ENCODE peak calls at places on chromosomes 6 and 20, in five cellular contexts. P is pancreas, L is mucosa of descending colon, U is ovary, A is psoas muscle. R is an unnamed sample.

GRCh38 chr6:166678426-166678825 is 51.4 kb upstream of the RPS6KA2 start:
- DNase-seq in L (no peak), U (no peak), A (no peak), P (peak; percentile 88), R (peak; percentile 54)

GRCh38 chr6:14747881-14748520 is 497.9 kb upstream of the JARID2 start:
- DNase-seq in L (no peak), P (no peak), A (no peak), U (no peak), R (peak; percentile 43)

GRCh38 chr6:3442444-3443220 is 14.2 kb downstream of the SLC22A23 start:
- DNase-seq in A (no peak), P (no peak), U (no peak), L (no peak), R (peak; percentile 68)

GRCh38 chr20:49659096-49659495 is 54.6 kb downstream of the B4GALT5 start:
- DNase-seq in L (no peak), U (no peak), P (no peak), A (no peak), R (no peak)

GRCh38 chr20:21096321-21097043 is 9.7 kb downstream of the LINC00237 start:
- DNase-seq in U (no peak), P (no peak), L (no peak), A (no peak), R (peak; percentile 35)

GRCh38 chr6:62808575-62809293 is 402.5 kb upstream of the FKBP1C start:
- DNase-seq in L (no peak), U (no peak), A (no peak), P (no peak), R (no peak)

GRCh38 chr6:105952326-105952725 is 133.8 kb upstream of the PRDM1 start:
- DNase-seq in L (no peak), P (no peak), A (no peak), U (no peak), R (no peak)

GRCh38 chr6:125154184-125155135 is 887 bp downstream of the TPD52L1 start:
- DNase-seq in L (peak; percentile 54), A (peak; percentile 77), U (peak; percentile 46), P (peak; percentile 57), R (peak; percentile 5)

GRCh38 chr6:56101141-56101553 is 146.2 kb downstream of the COL21A1 start:
- DNase-seq in A (no peak), L (no peak), U (no peak), P (no peak), R (peak; percentile 96)

GRCh38 chr6:138007014-138007472 is 100.2 kb downstream of the PERP start:
- DNase-seq in L (no peak), A (no peak), U (no peak), P (no peak), R (peak; percentile 11)

GRCh38 chr6:30598912-30599624 is 18.0 kb downstream of the PPP1R10 start:
- DNase-seq in P (no peak), U (no peak), A (no peak), L (no peak), R (no peak)

GRCh38 chr6:76247527-76247926 is 175.1 kb upstream of the IMPG1 start:
- DNase-seq in U (no peak), A (no peak), L (no peak), P (no peak), R (no peak)

GRCh38 chr6:166927240-166927941 is 29.0 kb downstream of the RNASET2 start:
- DNase-seq in A (no peak), L (no peak), P (no peak), U (no peak), R (no peak)

GRCh38 chr20:41701596-41702350 is 83.6 kb upstream of the CHD6 start:
- DNase-seq in L (no peak), A (no peak), P (no peak), U (no peak), R (no peak)

GRCh38 chr6:112044856-112045255 is 9.0 kb upstream of the CCN6 start:
- DNase-seq in P (no peak), L (no peak), A (no peak), U (no peak), R (peak; percentile 82)

GRCh38 chr6:37689356-37689755 is 8.3 kb downstream of the MDGA1 start:
- DNase-seq in L (no peak), U (no peak), A (no peak), P (no peak), R (no peak)

GRCh38 chr6:160347259-160348208 is 644 bp upstream of the SLC22A3 start:
- DNase-seq in P (no peak), A (peak; percentile 59), U (no peak), L (peak; percentile 62), R (no peak)

GRCh38 chr6:36977470-36977941 is 8.5 kb downstream of the MTCH1 start:
- DNase-seq in P (no peak), A (no peak), U (no peak), L (no peak), R (no peak)

GRCh38 chr6:164291224-164291623 is 876.7 kb downstream of the QKI start:
- DNase-seq in L (no peak), P (no peak), A (no peak), U (no peak), R (no peak)

GRCh38 chr20:22795897-22796296 is 211.5 kb upstream of the FOXA2 start:
- DNase-seq in U (peak; percentile 76), L (no peak), P (peak; percentile 7), A (no peak), R (peak; percentile 99)
- H3K4me3 ChIP-seq in U (no peak overlapping the region), L (no peak overlapping the region), P (no peak overlapping the region), A (no peak overlapping the region), R (no peak overlapping the region)

DNA sequence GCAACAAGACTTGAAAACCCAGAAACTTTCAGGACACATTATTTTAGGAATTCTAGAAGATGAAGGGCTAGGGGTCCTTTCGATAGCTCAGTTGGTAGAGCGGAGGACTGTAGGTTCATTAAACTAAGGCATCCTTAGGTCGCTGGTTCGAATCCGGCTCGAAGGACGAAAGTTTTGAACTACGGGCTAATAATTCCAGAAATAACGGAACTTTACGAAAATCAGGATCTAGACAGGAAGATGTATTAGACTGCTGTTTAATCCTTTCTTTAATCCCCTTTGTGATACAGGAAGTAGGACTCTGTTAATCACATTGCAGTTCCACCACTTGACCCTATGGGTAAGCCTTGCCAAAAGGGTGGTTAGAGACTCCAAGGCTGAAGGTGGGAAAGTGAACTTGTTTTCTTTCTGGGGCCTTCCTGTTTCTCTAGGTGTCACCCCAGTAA is 21.2 kb upstream of the ABT1 start:
- DNase-seq in L (no peak), U (no peak), P (no peak), A (no peak), R (no peak)
- H3K4me3 ChIP-seq in L (no peak overlapping the region), U (no peak overlapping the region), P (no peak overlapping the region), A (no peak overlapping the region), R (no peak overlapping the region)

GRCh38 chr6:41469951-41470340 is 76.2 kb upstream of the FOXP4 start:
- DNase-seq in A (no peak), P (no peak), U (no peak), L (no peak), R (no peak)
- H3K4me3 ChIP-seq in A (no peak overlapping the region), P (no peak overlapping the region), U (peak overlapping the region; percentile 8), L (no peak overlapping the region), R (no peak overlapping the region)

DNA sequence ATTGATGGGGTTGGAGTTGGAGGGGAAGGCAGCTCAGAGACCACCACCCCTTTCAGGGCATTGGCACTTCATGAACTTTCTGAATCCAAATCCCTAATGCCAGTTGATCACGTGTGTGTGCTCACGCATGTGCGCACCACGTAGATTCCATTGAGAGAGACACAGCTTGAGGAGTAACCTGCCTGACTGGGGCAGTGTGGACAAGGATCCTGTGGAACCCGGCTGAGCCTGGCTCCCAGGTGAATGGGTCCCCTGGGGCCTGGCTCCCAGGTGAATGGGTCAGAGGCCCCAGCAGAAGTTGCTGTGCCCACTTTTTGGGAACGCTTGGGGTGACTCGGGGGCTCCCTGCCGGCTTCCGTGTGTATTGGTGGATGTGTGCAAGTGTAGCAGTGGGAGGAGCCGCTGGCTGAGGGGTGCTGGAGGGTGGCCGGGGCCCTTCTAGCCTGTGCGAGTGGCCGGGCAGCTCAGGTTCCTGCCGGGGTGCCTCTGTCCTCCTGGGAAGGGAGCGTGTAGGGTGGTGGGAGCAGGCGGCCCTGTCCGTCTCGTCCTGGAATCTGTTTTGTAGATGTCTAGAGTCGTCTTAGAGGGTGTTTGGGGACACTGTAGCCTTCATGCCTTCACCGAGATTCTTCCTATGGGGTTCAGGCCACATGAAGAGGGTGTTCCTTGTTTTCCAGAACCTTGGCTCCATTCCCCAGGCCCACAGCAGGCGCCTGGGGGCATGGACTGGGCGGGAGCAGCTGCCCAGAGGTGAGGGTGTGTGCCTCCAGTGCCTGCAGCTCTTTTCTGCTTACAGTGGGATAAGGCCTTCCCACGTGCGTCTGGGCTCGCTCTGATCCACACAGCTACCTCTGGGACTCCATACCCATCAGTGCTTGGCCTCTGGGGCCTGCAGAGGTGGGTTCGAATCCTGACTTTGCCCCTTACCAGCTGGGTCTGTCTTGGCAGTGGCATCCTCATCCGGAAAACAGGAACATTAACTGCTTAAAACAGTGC is 3.2 kb downstream of the RBM38 start:
- DNase-seq in L (peak; percentile 62), U (no peak), A (peak; percentile 62), P (no peak), R (no peak)
- H3K4me3 ChIP-seq in L (no peak overlapping the region), U (peak overlapping the region; percentile 13), A (peak overlapping the region; percentile 77), P (no peak overlapping the region), R (no peak overlapping the region)

GRCh38 chr6:113813207-113813606 is 43.9 kb upstream of the MARCKS start:
- DNase-seq in L (no peak), P (no peak), U (no peak), A (no peak), R (peak; percentile 42)

GRCh38 chr6:113805836-113806500 is 51.2 kb upstream of the MARCKS start:
- DNase-seq in L (no peak), A (no peak), U (no peak), P (no peak), R (no peak)

GRCh38 chr6:113805167-113805835 is 51.8 kb upstream of the MARCKS start:
- DNase-seq in L (no peak), P (no peak), A (no peak), U (no peak), R (no peak)

DNA sequence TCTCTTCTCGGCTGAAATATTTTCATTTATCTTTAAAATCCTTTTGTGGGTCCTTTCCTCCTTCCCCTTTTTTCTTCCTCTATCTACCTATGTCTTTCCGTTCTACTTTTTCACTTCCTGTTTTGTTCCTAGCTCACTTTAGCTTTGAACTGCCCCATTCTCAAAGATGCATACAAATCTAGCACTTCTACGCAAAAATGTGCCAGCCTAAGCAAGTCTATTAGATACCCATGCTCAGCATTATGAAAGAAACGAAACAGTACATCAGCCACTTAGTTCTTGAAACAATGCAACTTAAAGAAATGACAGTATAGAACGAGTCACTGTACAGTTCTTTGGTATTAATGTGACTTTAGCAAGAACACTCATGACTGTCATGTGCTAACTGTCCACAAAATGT is 47.3 kb upstream of the MARCKS start:
- DNase-seq in A (no peak), L (no peak), U (no peak), P (no peak), R (no peak)
- H3K4me3 ChIP-seq in A (no peak overlapping the region), L (no peak overlapping the region), U (no peak overlapping the region), P (no peak overlapping the region), R (no peak overlapping the region)

GRCh38 chr20:64044484-64045247 is 4.8 kb downstream of the SOX18 start:
- DNase-seq in U (no peak), A (no peak), L (no peak), P (no peak), R (peak; percentile 36)
- H3K4me3 ChIP-seq in U (no peak overlapping the region), A (no peak overlapping the region), L (no peak overlapping the region), P (no peak overlapping the region), R (no peak overlapping the region)

GRCh38 chr6:157768304-157768703 is 54.7 kb upstream of the SNX9 start:
- DNase-seq in A (no peak), U (no peak), L (no peak), P (no peak), R (no peak)
- H3K4me3 ChIP-seq in A (no peak overlapping the region), U (no peak overlapping the region), L (no peak overlapping the region), P (no peak overlapping the region), R (no peak overlapping the region)

GRCh38 chr6:41934278-41935189 is 7.1 kb downstream of the CCND3 start:
- DNase-seq in L (no peak), A (no peak), P (no peak), U (no peak), R (no peak)
- H3K4me3 ChIP-seq in L (no peak overlapping the region), A (no peak overlapping the region), P (no peak overlapping the region), U (no peak overlapping the region), R (no peak overlapping the region)